ENCODE peak calls at places on chromosomes 3 and 15, in eight cellular contexts. One of them, this sample, is unnamed.

GRCh38 chr3:55690746-55691540 is 203.8 kb upstream of the WNT5A start:
- DNase-seq in endodermal cell: peak; percentile 87
- DNase-seq in astrocyte of the cerebellum: no peak
- DNase-seq in stomach: no peak
- DNase-seq in fibroblast of pulmonary artery: no peak
- DNase-seq in BJ: no peak
- DNase-seq in GM10248: peak; percentile 44
- DNase-seq in foreskin fibroblast: no peak
- DNase-seq in this sample: no peak

GRCh38 chr3:45937206-45938042 is 5.8 kb upstream of the CXCR6 start:
- DNase-seq in endodermal cell: peak; percentile 58
- DNase-seq in GM10248: no peak
- DNase-seq in stomach: no peak
- DNase-seq in BJ: no peak
- DNase-seq in astrocyte of the cerebellum: no peak
- DNase-seq in foreskin fibroblast: no peak
- DNase-seq in fibroblast of pulmonary artery: no peak
- DNase-seq in this sample: no peak

GRCh38 chr15:87846746-87847145 is 409.8 kb downstream of the NTRK3 start:
- DNase-seq in GM10248: no peak
- DNase-seq in foreskin fibroblast: no peak
- DNase-seq in astrocyte of the cerebellum: no peak
- DNase-seq in stomach: no peak
- DNase-seq in endodermal cell: no peak
- DNase-seq in BJ: no peak
- DNase-seq in fibroblast of pulmonary artery: no peak
- DNase-seq in this sample: no peak

GRCh38 chr15:29337156-29337959 is 67.7 kb upstream of the NSMCE3 start:
- DNase-seq in foreskin fibroblast: peak; percentile 51
- DNase-seq in astrocyte of the cerebellum: peak; percentile 61
- DNase-seq in BJ: no peak
- DNase-seq in stomach: no peak
- DNase-seq in endodermal cell: no peak
- DNase-seq in fibroblast of pulmonary artery: peak; percentile 65
- DNase-seq in GM10248: no peak
- DNase-seq in this sample: no peak

GRCh38 chr3:42190701-42191442 is 75.1 kb downstream of the CCK start:
- DNase-seq in foreskin fibroblast: peak; percentile 85
- DNase-seq in endodermal cell: peak; percentile 93
- DNase-seq in stomach: peak; percentile 83
- DNase-seq in fibroblast of pulmonary artery: peak; percentile 77
- DNase-seq in GM10248: peak; percentile 62
- DNase-seq in BJ: no peak
- DNase-seq in astrocyte of the cerebellum: peak; percentile 39
- DNase-seq in this sample: no peak

GRCh38 chr15:25543156-25543555 is 104.3 kb upstream of the UBE3A start:
- DNase-seq in stomach: no peak
- DNase-seq in astrocyte of the cerebellum: peak; percentile 68
- DNase-seq in GM10248: no peak
- DNase-seq in fibroblast of pulmonary artery: peak; percentile 24
- DNase-seq in foreskin fibroblast: peak; percentile 17
- DNase-seq in endodermal cell: no peak
- DNase-seq in BJ: no peak
- DNase-seq in this sample: no peak

GRCh38 chr3:66418432-66419052 is 82.3 kb downstream of the LRIG1 start:
- DNase-seq in stomach: peak; percentile 73
- DNase-seq in BJ: no peak
- DNase-seq in GM10248: no peak
- DNase-seq in endodermal cell: no peak
- DNase-seq in fibroblast of pulmonary artery: no peak
- DNase-seq in foreskin fibroblast: no peak
- DNase-seq in astrocyte of the cerebellum: peak; percentile 57
- DNase-seq in this sample: no peak

GRCh38 chr3:15531346-15531745 is 9.8 kb upstream of the COLQ start:
- DNase-seq in astrocyte of the cerebellum: no peak
- DNase-seq in fibroblast of pulmonary artery: no peak
- DNase-seq in BJ: no peak
- DNase-seq in endodermal cell: no peak
- DNase-seq in GM10248: no peak
- DNase-seq in stomach: no peak
- DNase-seq in foreskin fibroblast: no peak
- DNase-seq in this sample: no peak

GRCh38 chr3:4426782-4427344 is 40.2 kb downstream of the SUMF1 start:
- DNase-seq in foreskin fibroblast: peak; percentile 92
- DNase-seq in endodermal cell: no peak
- DNase-seq in fibroblast of pulmonary artery: peak; percentile 92
- DNase-seq in BJ: peak; percentile 70
- DNase-seq in astrocyte of the cerebellum: peak; percentile 85
- DNase-seq in stomach: no peak
- DNase-seq in GM10248: peak; percentile 31
- DNase-seq in this sample: no peak

GRCh38 chr3:181948286-181948685 is 236.6 kb downstream of the SOX2 start:
- DNase-seq in BJ: no peak
- DNase-seq in stomach: no peak
- DNase-seq in GM10248: no peak
- DNase-seq in endodermal cell: peak; percentile 64
- DNase-seq in astrocyte of the cerebellum: no peak
- DNase-seq in fibroblast of pulmonary artery: no peak
- DNase-seq in foreskin fibroblast: no peak
- DNase-seq in this sample: no peak

GRCh38 chr3:195254454-195255175 is 16.3 kb downstream of the XXYLT1 start:
- DNase-seq in foreskin fibroblast: no peak
- DNase-seq in fibroblast of pulmonary artery: no peak
- DNase-seq in BJ: no peak
- DNase-seq in stomach: no peak
- DNase-seq in GM10248: no peak
- DNase-seq in astrocyte of the cerebellum: no peak
- DNase-seq in endodermal cell: peak; percentile 47
- DNase-seq in this sample: peak; percentile 73

GRCh38 chr15:48954538-48954937 is 9.2 kb downstream of the SHC4 start:
- DNase-seq in astrocyte of the cerebellum: peak; percentile 44
- DNase-seq in stomach: no peak
- DNase-seq in BJ: no peak
- DNase-seq in fibroblast of pulmonary artery: peak; percentile 34
- DNase-seq in foreskin fibroblast: peak; percentile 63
- DNase-seq in GM10248: no peak
- DNase-seq in endodermal cell: peak; percentile 78
- DNase-seq in this sample: no peak

GRCh38 chr3:4986175-4986610 is 7.0 kb downstream of the BHLHE40 start:
- DNase-seq in fibroblast of pulmonary artery: peak; percentile 58
- DNase-seq in foreskin fibroblast: no peak
- DNase-seq in stomach: no peak
- DNase-seq in astrocyte of the cerebellum: no peak
- DNase-seq in endodermal cell: no peak
- DNase-seq in GM10248: no peak
- DNase-seq in BJ: no peak
- DNase-seq in this sample: no peak

GRCh38 chr15:63504247-63504978 is at the start of gene USP3:
- DNase-seq in BJ: peak; percentile 48
- DNase-seq in foreskin fibroblast: peak; percentile 98
- DNase-seq in endodermal cell: peak; percentile 98
- DNase-seq in fibroblast of pulmonary artery: peak; percentile 97
- DNase-seq in stomach: peak; percentile 95
- DNase-seq in GM10248: peak; percentile 91
- DNase-seq in astrocyte of the cerebellum: peak; percentile 89
- DNase-seq in this sample: peak; percentile 98
- TF ChIP-seq CTCF in BJ: peak; percentile 26
- TF ChIP-seq CTCF in foreskin fibroblast: no peak
- TF ChIP-seq CTCF in endodermal cell: peak; percentile 67
- TF ChIP-seq CTCF in fibroblast of pulmonary artery: no peak
- TF ChIP-seq CTCF in stomach: peak; percentile 33
- TF ChIP-seq CTCF in GM10248: peak; percentile 20
- TF ChIP-seq CTCF in astrocyte of the cerebellum: peak; percentile 16
- TF ChIP-seq CTCF in this sample: peak; percentile 50

GRCh38 chr3:63331520-63331919 is 53.4 kb downstream of the SYNPR start:
- DNase-seq in foreskin fibroblast: no peak
- DNase-seq in stomach: no peak
- DNase-seq in endodermal cell: no peak
- DNase-seq in GM10248: no peak
- DNase-seq in BJ: no peak
- DNase-seq in fibroblast of pulmonary artery: no peak
- DNase-seq in astrocyte of the cerebellum: no peak
- DNase-seq in this sample: no peak

GRCh38 chr3:63328386-63328785 is 50.3 kb downstream of the SYNPR start:
- DNase-seq in endodermal cell: no peak
- DNase-seq in GM10248: no peak
- DNase-seq in astrocyte of the cerebellum: peak; percentile 11
- DNase-seq in fibroblast of pulmonary artery: peak; percentile 23
- DNase-seq in BJ: peak; percentile 38
- DNase-seq in stomach: no peak
- DNase-seq in foreskin fibroblast: peak; percentile 81
- DNase-seq in this sample: no peak

GRCh38 chr3:63333815-63334214 is 55.7 kb downstream of the SYNPR start:
- DNase-seq in stomach: no peak
- DNase-seq in fibroblast of pulmonary artery: peak; percentile 48
- DNase-seq in foreskin fibroblast: peak; percentile 44
- DNase-seq in BJ: no peak
- DNase-seq in astrocyte of the cerebellum: no peak
- DNase-seq in GM10248: no peak
- DNase-seq in endodermal cell: no peak
- DNase-seq in this sample: no peak
- TF ChIP-seq CTCF in stomach: no peak
- TF ChIP-seq CTCF in fibroblast of pulmonary artery: peak; percentile 30
- TF ChIP-seq CTCF in foreskin fibroblast: no peak
- TF ChIP-seq CTCF in BJ: peak; percentile 12
- TF ChIP-seq CTCF in astrocyte of the cerebellum: no peak
- TF ChIP-seq CTCF in GM10248: no peak
- TF ChIP-seq CTCF in endodermal cell: peak; percentile 68
- TF ChIP-seq CTCF in this sample: peak; percentile 22

GRCh38 chr15:78898540-78898939 is 25.9 kb downstream of the MORF4L1 start:
- DNase-seq in fibroblast of pulmonary artery: no peak
- DNase-seq in BJ: no peak
- DNase-seq in endodermal cell: no peak
- DNase-seq in astrocyte of the cerebellum: no peak
- DNase-seq in stomach: no peak
- DNase-seq in GM10248: no peak
- DNase-seq in foreskin fibroblast: no peak
- DNase-seq in this sample: no peak

GRCh38 chr15:78893538-78893937 is 20.8 kb downstream of the MORF4L1 start:
- DNase-seq in fibroblast of pulmonary artery: no peak
- DNase-seq in stomach: no peak
- DNase-seq in endodermal cell: no peak
- DNase-seq in astrocyte of the cerebellum: no peak
- DNase-seq in BJ: no peak
- DNase-seq in foreskin fibroblast: no peak
- DNase-seq in GM10248: no peak
- DNase-seq in this sample: no peak

DNA sequence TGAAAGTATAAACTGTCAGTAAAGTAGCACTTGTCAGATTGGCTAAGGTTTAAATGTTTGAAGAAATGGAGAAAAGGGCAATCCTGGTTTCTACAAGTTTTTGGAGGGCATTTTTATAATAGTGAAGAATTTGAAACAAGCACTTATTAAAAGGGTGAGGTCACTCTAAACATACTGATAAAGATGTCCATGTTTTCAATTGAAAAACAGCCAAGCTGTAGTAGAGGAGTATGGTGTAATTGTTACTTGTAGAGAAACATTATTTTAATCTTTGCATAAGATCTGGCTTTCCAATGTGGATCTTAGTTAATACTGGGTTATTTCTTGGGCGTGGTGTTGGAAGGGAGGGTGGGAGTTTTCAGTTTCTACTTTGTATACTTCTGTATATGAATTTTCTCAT is 22.7 kb downstream of the MORF4L1 start:
- DNase-seq in fibroblast of pulmonary artery: no peak
- DNase-seq in BJ: no peak
- DNase-seq in foreskin fibroblast: no peak
- DNase-seq in endodermal cell: no peak
- DNase-seq in stomach: no peak
- DNase-seq in astrocyte of the cerebellum: no peak
- DNase-seq in GM10248: no peak
- DNase-seq in this sample: no peak
- TF ChIP-seq CTCF in fibroblast of pulmonary artery: no peak
- TF ChIP-seq CTCF in BJ: no peak
- TF ChIP-seq CTCF in foreskin fibroblast: no peak
- TF ChIP-seq CTCF in endodermal cell: no peak
- TF ChIP-seq CTCF in stomach: no peak
- TF ChIP-seq CTCF in astrocyte of the cerebellum: no peak
- TF ChIP-seq CTCF in GM10248: no peak
- TF ChIP-seq CTCF in this sample: no peak

GRCh38 chr15:72474466-72474911 is 359 bp downstream of the ARIH1 start:
- DNase-seq in stomach: no peak
- DNase-seq in endodermal cell: no peak
- DNase-seq in GM10248: no peak
- DNase-seq in BJ: no peak
- DNase-seq in astrocyte of the cerebellum: no peak
- DNase-seq in fibroblast of pulmonary artery: no peak
- DNase-seq in foreskin fibroblast: no peak
- DNase-seq in this sample: no peak

GRCh38 chr15:72474912-72475601 is 927 bp downstream of the ARIH1 start:
- DNase-seq in GM10248: peak; percentile 74
- DNase-seq in endodermal cell: peak; percentile 86
- DNase-seq in fibroblast of pulmonary artery: peak; percentile 83
- DNase-seq in BJ: peak; percentile 9
- DNase-seq in stomach: peak; percentile 81
- DNase-seq in foreskin fibroblast: peak; percentile 88
- DNase-seq in astrocyte of the cerebellum: peak; percentile 50
- DNase-seq in this sample: peak; percentile 91

GRCh38 chr15:72475674-72476073 is 1.5 kb downstream of the ARIH1 start:
- DNase-seq in fibroblast of pulmonary artery: no peak
- DNase-seq in BJ: no peak
- DNase-seq in GM10248: no peak
- DNase-seq in stomach: no peak
- DNase-seq in astrocyte of the cerebellum: no peak
- DNase-seq in endodermal cell: no peak
- DNase-seq in foreskin fibroblast: no peak
- DNase-seq in this sample: no peak

GRCh38 chr15:72472907-72473669 is 1.0 kb upstream of the ARIH1 start:
- DNase-seq in fibroblast of pulmonary artery: peak; percentile 47
- DNase-seq in stomach: no peak
- DNase-seq in endodermal cell: no peak
- DNase-seq in BJ: no peak
- DNase-seq in foreskin fibroblast: peak; percentile 43
- DNase-seq in astrocyte of the cerebellum: no peak
- DNase-seq in GM10248: no peak
- DNase-seq in this sample: no peak

DNA sequence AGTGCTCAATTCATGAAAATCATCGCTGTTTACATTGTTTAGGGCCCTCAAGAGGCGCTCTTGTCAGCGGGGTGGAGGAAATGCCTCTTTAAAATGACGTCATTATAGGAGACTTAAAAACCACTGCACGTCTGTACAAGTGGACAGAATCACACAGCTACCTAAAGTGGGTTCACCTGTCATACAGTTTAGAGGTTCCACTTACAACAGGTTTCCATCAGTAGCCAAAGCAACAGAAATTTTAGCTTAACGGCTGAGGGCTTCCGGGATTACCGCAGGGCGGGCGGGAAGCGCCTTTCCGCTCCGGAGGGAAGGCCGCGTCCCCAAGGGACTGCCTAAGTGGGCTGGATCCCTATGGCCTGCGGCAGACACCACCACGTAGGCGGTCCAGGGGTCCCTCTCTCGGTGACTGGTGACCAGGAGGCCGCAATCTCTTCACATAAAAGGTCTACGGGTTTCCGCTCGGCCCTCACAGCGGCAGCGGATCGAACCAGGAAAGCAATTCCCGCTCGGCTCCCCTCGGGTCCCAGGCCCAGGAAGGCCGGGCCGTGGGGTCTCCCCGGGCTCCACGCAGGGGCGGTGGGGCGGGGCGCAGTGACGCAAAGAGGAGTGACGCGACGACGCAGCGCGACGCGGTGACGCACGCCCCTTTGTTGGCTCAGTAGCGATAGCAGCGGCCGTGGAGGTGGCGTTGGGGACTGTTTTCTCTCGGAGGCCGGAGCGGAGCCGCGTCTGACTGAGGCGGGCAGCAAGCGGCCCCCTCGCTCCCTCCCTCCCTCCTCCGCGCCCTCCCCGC is at the start of gene ARIH1:
- DNase-seq in BJ: peak; percentile 57
- DNase-seq in fibroblast of pulmonary artery: peak; percentile 97
- DNase-seq in stomach: peak; percentile 98
- DNase-seq in foreskin fibroblast: peak; percentile 99
- DNase-seq in GM10248: peak; percentile 92
- DNase-seq in astrocyte of the cerebellum: peak; percentile 86
- DNase-seq in endodermal cell: peak; percentile 99
- DNase-seq in this sample: peak; percentile 99
- TF ChIP-seq CTCF in BJ: peak; percentile 47
- TF ChIP-seq CTCF in fibroblast of pulmonary artery: peak; percentile 49
- TF ChIP-seq CTCF in stomach: no peak
- TF ChIP-seq CTCF in foreskin fibroblast: peak; percentile 14
- TF ChIP-seq CTCF in GM10248: peak; percentile 15
- TF ChIP-seq CTCF in astrocyte of the cerebellum: peak; percentile 32
- TF ChIP-seq CTCF in endodermal cell: peak; percentile 24
- TF ChIP-seq CTCF in this sample: no peak

This sample was measured in osteocyte.